ENCODE peak calls at places on chromosomes 1 and 21, in eight cellular contexts. One of them, this sample, is unnamed.

GRCh38 chr1:116254776-116255175 is 118.3 kb upstream of the ATP1A1 start:
- DNase-seq in EL: no peak
- DNase-seq in heart left ventricle: no peak
- DNase-seq in Caki2: no peak
- DNase-seq in ovary: no peak
- DNase-seq in RWPE1: peak
- DNase-seq in sigmoid colon: no peak
- DNase-seq in ecto neural progenitor cell: no peak
- DNase-seq in this sample: no peak

GRCh38 chr1:147541672-147542548 is 609 bp downstream of the BCL9 start:
- DNase-seq in ecto neural progenitor cell: peak
- DNase-seq in heart left ventricle: peak
- DNase-seq in ovary: peak
- DNase-seq in sigmoid colon: peak
- DNase-seq in RWPE1: no peak
- DNase-seq in Caki2: no peak
- DNase-seq in EL: peak
- DNase-seq in this sample: no peak

GRCh38 chr1:6248798-6249731 is 5.1 kb downstream of the HES3 start:
- DNase-seq in RWPE1: no peak
- DNase-seq in heart left ventricle: peak
- DNase-seq in ecto neural progenitor cell: peak
- DNase-seq in Caki2: no peak
- DNase-seq in ovary: peak
- DNase-seq in sigmoid colon: no peak
- DNase-seq in EL: peak
- DNase-seq in this sample: no peak

GRCh38 chr1:32639489-32640075 is 10.8 kb downstream of the ZBTB8OS start:
- DNase-seq in ecto neural progenitor cell: no peak
- DNase-seq in EL: peak
- DNase-seq in Caki2: no peak
- DNase-seq in ovary: no peak
- DNase-seq in RWPE1: no peak
- DNase-seq in sigmoid colon: no peak
- DNase-seq in heart left ventricle: no peak
- DNase-seq in this sample: no peak

GRCh38 chr21:36075171-36075570 is 5.3 kb downstream of the CBR1 start:
- DNase-seq in RWPE1: no peak
- DNase-seq in heart left ventricle: no peak
- DNase-seq in Caki2: no peak
- DNase-seq in sigmoid colon: no peak
- DNase-seq in ovary: no peak
- DNase-seq in EL: no peak
- DNase-seq in ecto neural progenitor cell: no peak
- DNase-seq in this sample: no peak

GRCh38 chr1:151472852-151473731 is 13.8 kb upstream of the POGZ start:
- DNase-seq in sigmoid colon: peak
- DNase-seq in heart left ventricle: peak
- DNase-seq in EL: peak
- DNase-seq in ecto neural progenitor cell: peak
- DNase-seq in Caki2: peak
- DNase-seq in RWPE1: no peak
- DNase-seq in ovary: peak
- DNase-seq in this sample: peak

GRCh38 chr21:19322360-19322759 is 918.8 kb upstream of the TMPRSS15 start:
- DNase-seq in sigmoid colon: no peak
- DNase-seq in ecto neural progenitor cell: no peak
- DNase-seq in Caki2: peak
- DNase-seq in RWPE1: no peak
- DNase-seq in ovary: no peak
- DNase-seq in heart left ventricle: no peak
- DNase-seq in EL: no peak
- DNase-seq in this sample: no peak

GRCh38 chr1:227781314-227781930 is 34.1 kb upstream of the PRSS38 start:
- DNase-seq in ecto neural progenitor cell: peak
- DNase-seq in heart left ventricle: peak
- DNase-seq in ovary: no peak
- DNase-seq in RWPE1: no peak
- DNase-seq in Caki2: no peak
- DNase-seq in EL: no peak
- DNase-seq in sigmoid colon: peak
- DNase-seq in this sample: no peak

GRCh38 chr1:209190591-209191241 is 392.8 kb upstream of the CAMK1G start:
- DNase-seq in ecto neural progenitor cell: peak
- DNase-seq in Caki2: peak
- DNase-seq in sigmoid colon: no peak
- DNase-seq in RWPE1: peak
- DNase-seq in EL: peak
- DNase-seq in ovary: no peak
- DNase-seq in heart left ventricle: peak
- DNase-seq in this sample: no peak

GRCh38 chr1:173205146-173206051 is 1.7 kb downstream of the TNFSF4 start:
- DNase-seq in sigmoid colon: peak
- DNase-seq in ovary: peak
- DNase-seq in Caki2: no peak
- DNase-seq in ecto neural progenitor cell: no peak
- DNase-seq in RWPE1: no peak
- DNase-seq in EL: peak
- DNase-seq in heart left ventricle: no peak
- DNase-seq in this sample: peak

GRCh38 chr1:228408041-228408868 is 1.6 kb upstream of the TRIM11 start:
- DNase-seq in ecto neural progenitor cell: no peak
- DNase-seq in sigmoid colon: no peak
- DNase-seq in ovary: no peak
- DNase-seq in heart left ventricle: no peak
- DNase-seq in Caki2: no peak
- DNase-seq in RWPE1: no peak
- DNase-seq in EL: no peak
- DNase-seq in this sample: no peak

GRCh38 chr1:94983343-94983742 is 56.4 kb upstream of the CNN3 start:
- DNase-seq in RWPE1: no peak
- DNase-seq in EL: peak
- DNase-seq in ovary: no peak
- DNase-seq in sigmoid colon: peak
- DNase-seq in Caki2: no peak
- DNase-seq in heart left ventricle: no peak
- DNase-seq in ecto neural progenitor cell: no peak
- DNase-seq in this sample: no peak

GRCh38 chr1:203450016-203450415 is 25.6 kb upstream of the PRELP start:
- DNase-seq in ecto neural progenitor cell: no peak
- DNase-seq in RWPE1: no peak
- DNase-seq in ovary: no peak
- DNase-seq in heart left ventricle: no peak
- DNase-seq in sigmoid colon: no peak
- DNase-seq in EL: no peak
- DNase-seq in Caki2: no peak
- DNase-seq in this sample: no peak

GRCh38 chr21:9763306-9763705 is 758.1 kb upstream of the TPTE start:
- DNase-seq in Caki2: no peak
- DNase-seq in ovary: no peak
- DNase-seq in heart left ventricle: no peak
- DNase-seq in sigmoid colon: no peak
- DNase-seq in EL: no peak
- DNase-seq in ecto neural progenitor cell: no peak
- DNase-seq in RWPE1: no peak
- DNase-seq in this sample: no peak

GRCh38 chr21:34881894-34882371 is 167.2 kb downstream of the RUNX1 start:
- DNase-seq in RWPE1: peak
- DNase-seq in sigmoid colon: no peak
- DNase-seq in EL: peak
- DNase-seq in Caki2: peak
- DNase-seq in ecto neural progenitor cell: no peak
- DNase-seq in ovary: no peak
- DNase-seq in heart left ventricle: no peak
- DNase-seq in this sample: no peak

GRCh38 chr1:23646086-23646485 is 45.5 kb upstream of the RPL11 start:
- DNase-seq in ecto neural progenitor cell: no peak
- DNase-seq in EL: no peak
- DNase-seq in ovary: no peak
- DNase-seq in heart left ventricle: no peak
- DNase-seq in sigmoid colon: no peak
- DNase-seq in RWPE1: no peak
- DNase-seq in Caki2: no peak
- DNase-seq in this sample: no peak